ENCODE peak calls at places on chromosomes 3 and 15, in seven cellular contexts. S is GM12891; D is NCI-H1092 treated with DMSO at 0.1 percent for 48 hours; O is kidney glomerular epithelial cell; K is stimulated activated CD4-positive, alpha-beta T cell treated with anti-CD3 and anti-CD28 coated beads, TNF-alpha, amount 100 ng/mL, for 48 hours; W is ovary; H is heart left ventricle. T is an unnamed sample.
A peak's percentile ranks its signal among the peaks of the same experiment; 100 is the strongest.

GRCh38 chr3:98108162-98108561 is 21.2 kb downstream of the OR5AC2 start:
- DNase-seq in S (no peak), D (no peak), O (no peak), K (no peak), W (no peak), H (no peak), T (no peak)

GRCh38 chr15:99343208-99343607 is 91.9 kb downstream of the LRRC28 start:
- DNase-seq in S (no peak), D (no peak), O (no peak), K (no peak), W (no peak), H (no peak), T (no peak)

GRCh38 chr15:85804481-85805165 is 9.9 kb upstream of the KLHL25 start:
- DNase-seq in S (no peak), D (no peak), O (no peak), K (no peak), W (no peak), H (no peak), T (no peak)

GRCh38 chr3:176055851-176056250 is 1141.4 kb downstream of the TBL1XR1 start:
- DNase-seq in S (no peak), D (peak; percentile 22), O (no peak), K (no peak), W (no peak), H (no peak), T (peak; percentile 99)

GRCh38 chr3:40211579-40211978 is 97.9 kb upstream of the EIF1B start:
- DNase-seq in S (no peak), D (no peak), O (peak; percentile 0), K (no peak), W (no peak), H (no peak), T (no peak)

GRCh38 chr15:65952425-65953053 is 83.2 kb downstream of the RAB11A start:
- DNase-seq in S (no peak), D (no peak), O (peak; percentile 55), K (no peak), W (peak; percentile 17), H (no peak), T (no peak)

GRCh38 chr3:16898595-16899395 is 14.0 kb downstream of the PLCL2 start:
- DNase-seq in S (no peak), D (no peak), O (no peak), K (no peak), W (no peak), H (peak; percentile 75), T (no peak)

GRCh38 chr15:45167631-45168205 is 20.0 kb downstream of the SHF start:
- DNase-seq in S (no peak), D (no peak), O (no peak), K (no peak), W (no peak), H (no peak), T (peak; percentile 58)

GRCh38 chr3:100506355-100506754 is 13.9 kb downstream of the TMEM45A start:
- DNase-seq in S (no peak), D (no peak), O (no peak), K (no peak), W (no peak), H (no peak), T (no peak)

GRCh38 chr3:172520332-172520831 is 2.8 kb downstream of the TNFSF10 start:
- DNase-seq in S (no peak), D (no peak), O (peak; percentile 62), K (no peak), W (no peak), H (no peak), T (no peak)

GRCh38 chr3:196596355-196596754 is 27.9 kb downstream of the FBXO45 start:
- DNase-seq in S (no peak), D (no peak), O (no peak), K (no peak), W (no peak), H (no peak), T (peak; percentile 45)